ENCODE peak calls at places on chromosome 21, in ten cellular contexts. X is lower lobe of right lung; C is heart right ventricle; P is cardiac muscle cell; D is upper lobe of right lung; L is hepatocyte; U is CD8-positive, alpha-beta T cell; Y is astrocyte; I is esophagus muscularis mucosa; O is IMR-90. B is an unnamed sample. For H3K4me1, the result is how much of the 10 kb centered on the place peaks cover.

GRCh38 chr21:14737922-14738321 is 191.8 kb upstream of the SAMSN1 start:
- DNase-seq in X (no peak), C (no peak), P (peak), D (no peak), L (peak), U (peak), Y (no peak), I (no peak), O (peak), B (no peak)

GRCh38 chr21:44800971-44801467 is 601 bp downstream of the UBE2G2 start:
- DNase-seq in X (no peak), C (no peak), P (peak), D (no peak), L (peak), U (no peak), Y (peak), I (no peak), O (peak), B (no peak)

GRCh38 chr21:18369115-18369514 is 34.5 kb downstream of the TMPRSS15 start:
- DNase-seq in X (no peak), C (no peak), P (peak), D (no peak), L (peak), U (no peak), Y (no peak), I (no peak), O (no peak), B (no peak)

GRCh38 chr21:14383596-14384210 is 757 bp upstream of the HSPA13 start:
- DNase-seq in X (no peak), C (no peak), P (no peak), D (no peak), L (peak), U (no peak), Y (peak), I (no peak), O (peak), B (no peak)

GRCh38 chr21:25638634-25639166 is 358 bp upstream of the JAM2 start:
- DNase-seq in X (no peak), C (no peak), P (no peak), D (no peak), L (no peak), U (no peak), Y (no peak), I (no peak), O (peak), B (no peak)

GRCh38 chr21:46322351-46323226 is 1.1 kb downstream of the C21orf58 start:
- DNase-seq in X (no peak), C (no peak), P (peak), D (no peak), L (peak), U (no peak), Y (peak), I (no peak), O (peak), B (no peak)

GRCh38 chr21:25402134-25402957 is 204.9 kb downstream of the MRPL39 start:
- DNase-seq in X (no peak), C (no peak), P (no peak), D (no peak), L (no peak), U (no peak), Y (no peak), I (no peak), O (no peak), B (no peak)

GRCh38 chr21:45590246-45590725 is 48.0 kb upstream of the SLC19A1 start:
- DNase-seq in X (peak), C (peak), P (peak), D (peak), L (peak), U (peak), Y (no peak), I (no peak), O (peak), B (peak)

GRCh38 chr21:44483288-44484237 is 28.3 kb downstream of the LRRC3 start:
- DNase-seq in X (no peak), C (no peak), P (no peak), D (no peak), L (no peak), U (no peak), Y (no peak), I (no peak), O (peak), B (no peak)

DNA sequence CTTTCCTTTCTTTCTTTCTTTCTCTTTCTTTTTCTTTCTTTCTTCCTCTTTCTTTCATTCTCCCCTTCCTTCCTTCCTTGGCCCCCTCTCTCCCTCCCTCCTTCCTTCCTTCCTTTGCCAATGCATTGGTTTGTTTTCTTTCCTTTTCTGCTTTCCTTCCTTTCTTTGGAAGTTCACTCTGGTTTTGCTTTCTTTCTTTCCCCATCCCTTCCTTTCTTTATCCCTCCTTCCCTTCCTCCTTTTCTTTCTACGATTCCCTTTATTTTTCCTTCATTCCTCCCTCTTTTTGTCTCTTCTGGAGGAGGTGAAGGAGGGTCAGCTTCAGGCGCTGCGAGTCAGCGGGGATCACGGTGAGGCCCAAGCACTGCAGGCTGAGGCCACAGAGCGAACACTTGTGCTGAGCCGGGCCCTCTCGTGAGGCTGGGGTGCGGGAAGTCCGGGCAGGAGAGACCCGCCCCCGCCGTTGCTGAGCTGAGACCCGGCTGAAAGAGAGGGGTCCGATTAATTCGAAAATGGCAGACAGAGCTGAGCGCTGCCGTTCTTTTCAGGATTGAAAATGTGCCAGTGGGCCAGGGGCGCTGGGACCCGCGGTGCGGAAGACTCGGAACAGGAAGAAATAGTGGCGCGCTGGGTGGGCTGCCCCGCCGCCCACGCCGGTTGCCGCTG is 1.5 kb downstream of the SIM2 start:
- DNase-seq in X (no peak), C (no peak), P (no peak), D (no peak), L (no peak), U (no peak), Y (no peak), I (no peak), O (no peak), B (no peak)
- H3K4me1 ChIP-seq in X (half or more), C (half or more), P (under half), D (half or more), L (under half), U (under half), Y (under half), I (half or more), O (under half), B (under half)

GRCh38 chr21:39088831-39089380 is 94.3 kb downstream of the PSMG1 start:
- DNase-seq in X (no peak), C (no peak), P (no peak), D (no peak), L (no peak), U (no peak), Y (peak), I (no peak), O (peak), B (no peak)
- TF ChIP-seq CTCF in X (no peak), C (no peak), P (peak), D (peak), L (no peak), U (no peak), Y (no peak), I (no peak), O (no peak), B (no peak)

DNA sequence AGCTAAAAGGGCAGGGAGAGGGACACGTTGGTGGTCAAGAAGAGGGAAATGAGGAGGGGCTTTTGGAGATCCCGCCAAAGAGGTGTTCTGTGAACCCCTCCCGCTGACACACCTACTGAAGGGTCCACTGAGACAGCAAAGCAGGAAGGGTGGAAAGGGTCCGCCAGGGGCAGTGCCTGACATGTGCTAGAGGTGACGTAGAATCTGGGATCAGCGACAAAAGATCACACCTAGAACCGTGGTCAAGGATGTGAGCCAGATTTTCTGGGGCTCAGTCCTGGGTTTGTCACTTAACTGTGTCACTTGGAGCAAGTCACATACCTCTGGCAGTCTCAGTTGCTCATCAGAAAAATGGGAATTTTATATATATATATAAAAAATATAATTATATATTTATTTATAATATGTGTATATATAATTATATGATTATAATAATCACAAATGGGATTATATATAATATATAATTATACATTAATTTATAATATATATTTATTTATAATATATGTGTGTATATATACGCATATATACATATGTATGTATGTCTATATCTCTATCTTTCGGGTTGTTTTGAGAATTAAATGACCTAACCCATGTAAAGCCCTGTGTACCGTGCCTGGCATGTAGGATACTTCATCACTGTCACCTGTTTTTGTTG is 34.9 kb upstream of the ATP5PO start:
- DNase-seq in X (no peak), C (no peak), P (no peak), D (no peak), L (no peak), U (no peak), Y (no peak), I (no peak), O (no peak), B (no peak)
- H3K4me1 ChIP-seq in X (under half), C (under half), P (under half), D (under half), L (under half), U (half or more), Y (under half), I (under half), O (under half), B (under half)

GRCh38 chr21:34364921-34365320 is 1.1 kb downstream of the KCNE2 start:
- DNase-seq in X (no peak), C (no peak), P (no peak), D (no peak), L (no peak), U (no peak), Y (no peak), I (no peak), O (no peak), B (no peak)

GRCh38 chr21:34360488-34361241 is 3.1 kb upstream of the KCNE2 start:
- DNase-seq in X (no peak), C (no peak), P (no peak), D (no peak), L (no peak), U (no peak), Y (no peak), I (no peak), O (no peak), B (no peak)

GRCh38 chr21:34363733-34364132 is at the start of gene KCNE2:
- DNase-seq in X (no peak), C (no peak), P (no peak), D (no peak), L (no peak), U (no peak), Y (no peak), I (no peak), O (no peak), B (no peak)

GRCh38 chr21:34362670-34363069 is 1.1 kb upstream of the KCNE2 start:
- DNase-seq in X (no peak), C (no peak), P (no peak), D (no peak), L (no peak), U (no peak), Y (no peak), I (no peak), O (no peak), B (no peak)

GRCh38 chr21:34362136-34362444 is 1.7 kb upstream of the KCNE2 start:
- DNase-seq in X (no peak), C (no peak), P (no peak), D (no peak), L (no peak), U (no peak), Y (no peak), I (no peak), O (no peak), B (no peak)
- TF ChIP-seq CTCF in X (no peak), C (no peak), P (no peak), D (no peak), L (no peak), U (peak), Y (no peak), I (no peak), O (no peak), B (no peak)

DNA sequence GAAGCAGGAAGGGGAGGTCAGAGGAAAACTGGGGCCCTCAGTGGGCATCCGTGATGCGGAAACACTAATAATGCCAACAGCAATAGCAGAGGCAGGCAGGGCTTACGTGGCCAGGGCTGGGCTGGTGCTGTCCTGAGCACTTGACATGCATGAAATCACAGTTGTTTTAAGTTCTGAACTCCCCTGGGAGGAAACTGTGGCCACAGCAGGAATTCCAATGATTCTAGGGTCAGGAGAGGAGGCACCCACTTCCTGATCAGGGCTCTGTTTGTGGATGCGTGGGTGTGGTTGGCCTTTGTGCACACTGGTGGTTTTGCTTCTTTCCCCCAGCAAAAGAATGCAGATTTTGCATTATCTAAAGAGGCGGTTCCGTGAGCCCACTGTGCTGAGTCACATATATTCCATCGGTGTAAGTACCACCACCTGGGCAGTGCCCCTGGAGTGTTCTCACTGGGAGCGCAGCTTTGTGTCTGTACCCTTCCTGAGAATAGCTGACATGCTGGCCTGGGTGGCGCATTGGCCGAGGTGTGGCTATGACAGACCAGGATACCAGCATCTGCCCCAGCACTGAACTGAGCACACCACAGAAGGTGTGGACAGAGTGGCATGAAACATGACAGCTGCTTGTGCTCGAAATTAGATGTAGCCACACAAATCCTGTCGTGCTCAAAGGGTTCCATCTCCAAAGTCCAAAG is 71.0 kb downstream of the PDE9A start:
- DNase-seq in X (no peak), C (no peak), P (no peak), D (no peak), L (peak), U (no peak), Y (peak), I (no peak), O (peak), B (peak)
- H3K4me1 ChIP-seq in X (under half), C (under half), P (under half), D (under half), L (under half), U (under half), Y (under half), I (under half), O (under half), B (under half)